ENCODE peak calls at places on chromosomes 11 and 22, in five cellular contexts. One of them, this sample, is unnamed. For H3K4me1 and H3K9me3, the result is how much of the 10 kb centered on the place peaks cover.

GRCh38 chr11:34358258-34358665 is 452 bp upstream of the ABTB2 start:
- DNase-seq in CD4-positive, CD25-positive, alpha-beta regulatory T cell: no peak
- DNase-seq in upper lobe of right lung: peak
- DNase-seq in kidney: peak
- DNase-seq in lung: peak
- DNase-seq in this sample: peak

GRCh38 chr22:44917372-44918165 is 92.2 kb downstream of the PHF21B start:
- DNase-seq in CD4-positive, CD25-positive, alpha-beta regulatory T cell: no peak
- DNase-seq in upper lobe of right lung: peak
- DNase-seq in kidney: peak
- DNase-seq in lung: no peak
- DNase-seq in this sample: no peak

GRCh38 chr22:41445171-41446056 is 1.2 kb downstream of the TOB2 start:
- DNase-seq in CD4-positive, CD25-positive, alpha-beta regulatory T cell: no peak
- DNase-seq in upper lobe of right lung: no peak
- DNase-seq in kidney: peak
- DNase-seq in lung: peak
- DNase-seq in this sample: no peak

GRCh38 chr22:17774928-17775675 is 833 bp upstream of the BID start:
- DNase-seq in CD4-positive, CD25-positive, alpha-beta regulatory T cell: no peak
- DNase-seq in upper lobe of right lung: no peak
- DNase-seq in kidney: peak
- DNase-seq in lung: no peak
- DNase-seq in this sample: no peak

GRCh38 chr11:68002575-68002942 is 1.3 kb downstream of the UNC93B1 start:
- DNase-seq in CD4-positive, CD25-positive, alpha-beta regulatory T cell: no peak
- DNase-seq in upper lobe of right lung: no peak
- DNase-seq in kidney: peak
- DNase-seq in lung: no peak
- DNase-seq in this sample: no peak

GRCh38 chr11:33259869-33260268 is 2.7 kb downstream of the HIPK3 start:
- DNase-seq in CD4-positive, CD25-positive, alpha-beta regulatory T cell: no peak
- DNase-seq in upper lobe of right lung: no peak
- DNase-seq in kidney: no peak
- DNase-seq in lung: no peak
- DNase-seq in this sample: no peak

GRCh38 chr11:110878513-110878912 is 166.3 kb upstream of the ARHGAP20 start:
- DNase-seq in CD4-positive, CD25-positive, alpha-beta regulatory T cell: no peak
- DNase-seq in upper lobe of right lung: no peak
- DNase-seq in kidney: no peak
- DNase-seq in lung: no peak
- DNase-seq in this sample: no peak

GRCh38 chr11:83628622-83629347 is 342.6 kb upstream of the CCDC90B start:
- DNase-seq in CD4-positive, CD25-positive, alpha-beta regulatory T cell: no peak
- DNase-seq in upper lobe of right lung: no peak
- DNase-seq in kidney: no peak
- DNase-seq in lung: no peak
- DNase-seq in this sample: no peak

GRCh38 chr11:28110108-28110838 is 2.1 kb downstream of the METTL15 start:
- DNase-seq in CD4-positive, CD25-positive, alpha-beta regulatory T cell: peak
- DNase-seq in upper lobe of right lung: peak
- DNase-seq in kidney: peak
- DNase-seq in lung: peak
- DNase-seq in this sample: peak

GRCh38 chr22:22076937-22077703 is 94.5 kb upstream of the TOP3B start:
- DNase-seq in CD4-positive, CD25-positive, alpha-beta regulatory T cell: no peak
- DNase-seq in upper lobe of right lung: no peak
- DNase-seq in kidney: no peak
- DNase-seq in lung: no peak
- DNase-seq in this sample: no peak

GRCh38 chr22:20439556-20439927 is 1.9 kb upstream of the SCARF2 start:
- DNase-seq in CD4-positive, CD25-positive, alpha-beta regulatory T cell: no peak
- DNase-seq in upper lobe of right lung: no peak
- DNase-seq in kidney: peak
- DNase-seq in lung: no peak
- DNase-seq in this sample: no peak

GRCh38 chr11:80320765-80321164 is 879.9 kb upstream of the TENM4 start:
- DNase-seq in CD4-positive, CD25-positive, alpha-beta regulatory T cell: no peak
- DNase-seq in upper lobe of right lung: no peak
- DNase-seq in kidney: no peak
- DNase-seq in lung: no peak
- DNase-seq in this sample: no peak

GRCh38 chr22:33867118-33867863 is 53.0 kb downstream of the LARGE1 start:
- DNase-seq in CD4-positive, CD25-positive, alpha-beta regulatory T cell: no peak
- DNase-seq in upper lobe of right lung: no peak
- DNase-seq in kidney: no peak
- DNase-seq in lung: no peak
- DNase-seq in this sample: no peak

GRCh38 chr11:12587333-12587997 is 86.8 kb upstream of the TEAD1 start:
- DNase-seq in CD4-positive, CD25-positive, alpha-beta regulatory T cell: no peak
- DNase-seq in upper lobe of right lung: no peak
- DNase-seq in kidney: no peak
- DNase-seq in lung: no peak
- DNase-seq in this sample: no peak

GRCh38 chr11:44049832-44050231 is 2.1 kb downstream of the ACCSL start:
- DNase-seq in CD4-positive, CD25-positive, alpha-beta regulatory T cell: no peak
- DNase-seq in upper lobe of right lung: no peak
- DNase-seq in kidney: no peak
- DNase-seq in lung: no peak
- DNase-seq in this sample: no peak

GRCh38 chr11:7528514-7529049 is 14.8 kb downstream of the PPFIBP2 start:
- DNase-seq in CD4-positive, CD25-positive, alpha-beta regulatory T cell: no peak
- DNase-seq in upper lobe of right lung: no peak
- DNase-seq in kidney: no peak
- DNase-seq in lung: no peak
- DNase-seq in this sample: no peak

GRCh38 chr11:111220716-111221115 is 24.8 kb upstream of the POU2AF2 start:
- DNase-seq in CD4-positive, CD25-positive, alpha-beta regulatory T cell: no peak
- DNase-seq in upper lobe of right lung: no peak
- DNase-seq in kidney: no peak
- DNase-seq in lung: no peak
- DNase-seq in this sample: no peak

GRCh38 chr11:30583505-30584280 is 2.5 kb downstream of the MPPED2 start:
- DNase-seq in CD4-positive, CD25-positive, alpha-beta regulatory T cell: no peak
- DNase-seq in upper lobe of right lung: peak
- DNase-seq in kidney: peak
- DNase-seq in lung: no peak
- DNase-seq in this sample: no peak

GRCh38 chr11:102225689-102226562 is 91.4 kb upstream of the BIRC3 start:
- DNase-seq in CD4-positive, CD25-positive, alpha-beta regulatory T cell: no peak
- DNase-seq in upper lobe of right lung: no peak
- DNase-seq in kidney: no peak
- DNase-seq in lung: no peak
- DNase-seq in this sample: no peak

GRCh38 chr11:113997473-113997872 is 22.6 kb downstream of the HTR3A start:
- DNase-seq in CD4-positive, CD25-positive, alpha-beta regulatory T cell: no peak
- DNase-seq in upper lobe of right lung: no peak
- DNase-seq in kidney: no peak
- DNase-seq in lung: no peak
- DNase-seq in this sample: no peak

GRCh38 chr22:50357756-50358155 is 14.6 kb downstream of the PPP6R2 start:
- DNase-seq in CD4-positive, CD25-positive, alpha-beta regulatory T cell: no peak
- DNase-seq in upper lobe of right lung: no peak
- DNase-seq in kidney: no peak
- DNase-seq in lung: no peak
- DNase-seq in this sample: no peak

GRCh38 chr22:50363411-50364194 is 20.5 kb downstream of the PPP6R2 start:
- DNase-seq in CD4-positive, CD25-positive, alpha-beta regulatory T cell: no peak
- DNase-seq in upper lobe of right lung: no peak
- DNase-seq in kidney: no peak
- DNase-seq in lung: no peak
- DNase-seq in this sample: no peak

GRCh38 chr22:50361688-50362087 is 18.6 kb downstream of the PPP6R2 start:
- DNase-seq in CD4-positive, CD25-positive, alpha-beta regulatory T cell: no peak
- DNase-seq in upper lobe of right lung: no peak
- DNase-seq in kidney: no peak
- DNase-seq in lung: no peak
- DNase-seq in this sample: no peak

GRCh38 chr22:50360578-50360977 is 17.5 kb downstream of the PPP6R2 start:
- DNase-seq in CD4-positive, CD25-positive, alpha-beta regulatory T cell: no peak
- DNase-seq in upper lobe of right lung: no peak
- DNase-seq in kidney: no peak
- DNase-seq in lung: no peak
- DNase-seq in this sample: no peak

DNA sequence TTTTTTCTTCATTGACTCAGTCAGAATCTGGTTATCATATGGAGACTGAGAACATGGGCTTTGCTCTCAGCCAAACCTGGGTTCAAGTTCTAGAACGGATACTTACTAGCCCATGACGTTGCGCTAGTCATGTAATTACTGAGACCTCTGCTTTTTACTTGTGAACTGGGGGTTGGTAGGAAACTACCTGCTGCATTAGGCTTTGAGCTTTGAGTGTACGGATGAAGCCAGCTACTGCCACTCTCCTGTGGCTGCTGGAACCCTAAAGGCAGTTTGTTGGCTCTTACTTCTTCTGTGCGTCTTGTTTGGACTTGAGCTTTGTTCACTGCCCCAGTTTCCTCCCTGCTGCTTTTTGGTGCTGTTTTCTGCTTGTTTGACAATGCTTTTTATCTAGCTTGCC is 18.1 kb downstream of the PPP6R2 start:
- DNase-seq in CD4-positive, CD25-positive, alpha-beta regulatory T cell: no peak
- DNase-seq in upper lobe of right lung: no peak
- DNase-seq in kidney: no peak
- DNase-seq in lung: no peak
- DNase-seq in this sample: no peak
- H3K4me1 ChIP-seq in CD4-positive, CD25-positive, alpha-beta regulatory T cell: under half
- H3K4me1 ChIP-seq in upper lobe of right lung: under half
- H3K4me1 ChIP-seq in kidney: under half
- H3K4me1 ChIP-seq in lung: under half
- H3K4me1 ChIP-seq in this sample: under half

DNA sequence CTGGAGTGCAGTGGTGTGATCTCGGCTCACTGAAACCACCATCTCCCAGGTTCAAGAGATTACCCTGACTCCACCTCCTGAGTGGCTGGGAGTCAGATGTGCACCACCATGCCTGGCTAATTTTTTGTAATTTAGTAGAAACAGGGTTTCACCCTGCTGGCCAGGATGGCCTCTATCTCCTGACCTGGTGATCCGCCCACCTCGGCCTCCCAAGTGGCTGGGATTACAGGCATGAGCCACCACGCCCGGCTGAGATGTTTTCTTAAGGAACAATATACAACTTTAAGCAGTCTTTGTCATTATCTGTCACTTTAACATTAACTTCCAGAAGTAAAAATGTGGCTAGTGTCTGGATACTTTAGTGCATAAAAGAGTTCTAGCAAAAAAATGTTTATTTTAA is 272.6 kb upstream of the FAT3 start:
- DNase-seq in CD4-positive, CD25-positive, alpha-beta regulatory T cell: no peak
- DNase-seq in upper lobe of right lung: no peak
- DNase-seq in kidney: no peak
- DNase-seq in lung: no peak
- DNase-seq in this sample: no peak
- H3K9me3 ChIP-seq in CD4-positive, CD25-positive, alpha-beta regulatory T cell: under half
- H3K9me3 ChIP-seq in upper lobe of right lung: under half
- H3K9me3 ChIP-seq in kidney: under half
- H3K9me3 ChIP-seq in lung: under half
- H3K9me3 ChIP-seq in this sample: under half

GRCh38 chr22:38842512-38843200 is 1.2 kb downstream of the NPTXR start:
- DNase-seq in CD4-positive, CD25-positive, alpha-beta regulatory T cell: no peak
- DNase-seq in upper lobe of right lung: no peak
- DNase-seq in kidney: no peak
- DNase-seq in lung: no peak
- DNase-seq in this sample: no peak
- H3K4me3 ChIP-seq in CD4-positive, CD25-positive, alpha-beta regulatory T cell: peak
- H3K4me3 ChIP-seq in upper lobe of right lung: peak
- H3K4me3 ChIP-seq in kidney: no peak
- H3K4me3 ChIP-seq in lung: peak
- H3K4me3 ChIP-seq in this sample: peak

GRCh38 chr11:19329910-19330309 is 89.2 kb upstream of the E2F8 start:
- DNase-seq in CD4-positive, CD25-positive, alpha-beta regulatory T cell: no peak
- DNase-seq in upper lobe of right lung: no peak
- DNase-seq in kidney: no peak
- DNase-seq in lung: no peak
- DNase-seq in this sample: no peak
- H3K4me1 ChIP-seq in CD4-positive, CD25-positive, alpha-beta regulatory T cell: under half
- H3K4me1 ChIP-seq in upper lobe of right lung: under half
- H3K4me1 ChIP-seq in kidney: under half
- H3K4me1 ChIP-seq in lung: under half
- H3K4me1 ChIP-seq in this sample: under half

GRCh38 chr22:47266329-47266728 is 503.9 kb downstream of the TBC1D22A start:
- DNase-seq in CD4-positive, CD25-positive, alpha-beta regulatory T cell: no peak
- DNase-seq in upper lobe of right lung: no peak
- DNase-seq in kidney: no peak
- DNase-seq in lung: no peak
- DNase-seq in this sample: no peak
- H3K9me3 ChIP-seq in CD4-positive, CD25-positive, alpha-beta regulatory T cell: under half
- H3K9me3 ChIP-seq in upper lobe of right lung: under half
- H3K9me3 ChIP-seq in kidney: under half
- H3K9me3 ChIP-seq in lung: under half
- H3K9me3 ChIP-seq in this sample: under half

DNA sequence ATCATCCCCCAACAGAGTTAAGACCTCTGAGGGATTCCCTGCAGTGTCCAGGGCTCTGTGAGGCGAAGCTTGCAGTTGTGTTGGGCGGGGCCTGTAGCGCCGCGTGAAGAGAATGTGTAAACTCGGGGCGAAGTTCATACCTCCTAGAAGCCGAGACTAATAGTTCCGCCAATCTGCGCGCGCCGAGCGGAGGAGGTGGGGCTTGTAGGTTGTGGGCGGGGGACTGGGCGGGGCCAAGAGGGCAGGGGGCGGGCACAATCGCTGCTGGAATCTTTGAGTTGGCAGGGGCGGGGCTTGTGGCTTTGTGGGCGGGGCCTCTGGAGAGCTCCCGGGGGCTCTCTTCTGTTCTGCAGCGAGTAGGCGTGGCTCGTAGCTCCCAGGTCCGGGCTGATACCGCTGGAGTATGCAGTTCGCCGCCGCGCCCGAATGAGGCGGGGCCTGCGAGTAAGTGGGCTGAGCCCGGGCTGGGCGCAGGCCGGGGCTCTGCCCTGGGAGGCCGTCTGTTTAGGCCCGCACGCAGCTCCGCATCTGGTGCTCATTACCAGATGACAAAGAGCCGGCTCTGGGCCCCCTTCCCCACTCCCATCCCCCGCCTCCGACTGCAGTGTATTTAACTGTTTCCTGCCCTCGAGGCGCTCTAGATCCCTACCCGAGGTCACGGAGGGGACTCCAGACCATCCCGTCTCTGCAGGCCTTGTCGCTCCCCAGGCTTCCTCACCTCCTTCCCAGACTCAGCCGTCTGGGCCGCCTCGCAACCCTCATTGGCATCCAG is 4.1 kb downstream of the CD248 start:
- DNase-seq in CD4-positive, CD25-positive, alpha-beta regulatory T cell: peak
- DNase-seq in upper lobe of right lung: peak
- DNase-seq in kidney: peak
- DNase-seq in lung: peak
- DNase-seq in this sample: peak
- H3K4me3 ChIP-seq in CD4-positive, CD25-positive, alpha-beta regulatory T cell: peak
- H3K4me3 ChIP-seq in upper lobe of right lung: peak
- H3K4me3 ChIP-seq in kidney: peak
- H3K4me3 ChIP-seq in lung: peak
- H3K4me3 ChIP-seq in this sample: peak

DNA sequence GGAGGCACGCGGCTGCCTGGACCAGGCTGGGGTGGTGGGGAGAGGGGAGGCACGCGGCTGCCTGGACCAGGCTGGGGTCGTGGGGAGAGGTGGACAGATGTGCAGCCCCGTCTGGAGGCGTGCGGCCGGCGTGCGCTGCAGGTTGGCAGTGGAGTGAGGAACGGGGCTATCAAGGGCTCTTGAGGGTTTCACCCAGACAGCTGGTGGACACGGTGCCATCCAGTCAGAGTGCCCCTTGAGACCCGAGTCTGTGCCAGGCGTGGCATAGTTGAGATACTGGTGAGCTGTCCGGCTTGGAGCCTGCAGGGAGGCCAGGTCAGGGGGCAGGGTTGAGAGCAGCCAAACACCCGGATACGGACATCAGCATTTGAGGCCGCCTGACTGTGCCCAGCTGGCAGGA is 1.5 kb upstream of the GRAMD4 start:
- DNase-seq in CD4-positive, CD25-positive, alpha-beta regulatory T cell: no peak
- DNase-seq in upper lobe of right lung: peak
- DNase-seq in kidney: no peak
- DNase-seq in lung: peak
- DNase-seq in this sample: no peak
- H3K4me1 ChIP-seq in CD4-positive, CD25-positive, alpha-beta regulatory T cell: under half
- H3K4me1 ChIP-seq in upper lobe of right lung: under half
- H3K4me1 ChIP-seq in kidney: under half
- H3K4me1 ChIP-seq in lung: under half
- H3K4me1 ChIP-seq in this sample: under half